ENCODE peak calls at places on chromosomes 13 and 19, in eight cellular contexts. M, I, T, C, H, Q, K and A are unnamed samples.
A peak's percentile ranks its signal among the peaks of the same experiment; 100 is the strongest.

GRCh38 chr13:64633948-64634347 is 2596.2 kb downstream of the PCDH9 start:
- DNase-seq in M (no peak), I (no peak), T (no peak), C (no peak), H (no peak), Q (peak; percentile 56), K (no peak), A (peak; percentile 46)

GRCh38 chr13:46160474-46161066 is 21.4 kb downstream of the LCP1 start:
- DNase-seq in M (no peak), I (peak; percentile 87), T (no peak), C (peak; percentile 54), H (peak; percentile 48), Q (peak; percentile 40), K (peak; percentile 57), A (peak; percentile 18)

GRCh38 chr19:50244695-50245094 is 41.3 kb downstream of the MYH14 start:
- DNase-seq in M (no peak), I (no peak), T (no peak), C (no peak), H (no peak), Q (no peak), K (no peak), A (no peak)

GRCh38 chr19:512548-513365 is 5.5 kb downstream of the TPGS1 start:
- DNase-seq in M (no peak), I (no peak), T (no peak), C (no peak), H (no peak), Q (no peak), K (peak; percentile 25), A (no peak)

GRCh38 chr13:37910790-37911189 is 41.2 kb upstream of the TRPC4 start:
- DNase-seq in M (no peak), I (no peak), T (no peak), C (no peak), H (no peak), Q (no peak), K (no peak), A (no peak)

GRCh38 chr13:43433691-43434121 is 353.1 kb downstream of the ENOX1 start:
- DNase-seq in M (no peak), I (no peak), T (no peak), C (no peak), H (no peak), Q (no peak), K (no peak), A (no peak)

GRCh38 chr13:32940601-32941000 is 75.6 kb upstream of the KL start:
- DNase-seq in M (peak; percentile 87), I (no peak), T (no peak), C (peak; percentile 56), H (no peak), Q (peak; percentile 58), K (no peak), A (peak; percentile 30)

GRCh38 chr19:34254552-34255432 is at the start of gene GARRE1:
- DNase-seq in M (peak; percentile 81), I (peak; percentile 93), T (peak; percentile 41), C (peak; percentile 24), H (no peak), Q (peak; percentile 38), K (peak; percentile 24), A (no peak)

GRCh38 chr19:7775761-7776160 is 12.7 kb downstream of the CLEC4M start:
- DNase-seq in M (no peak), I (no peak), T (no peak), C (no peak), H (no peak), Q (no peak), K (no peak), A (no peak)

GRCh38 chr13:114167445-114167844 is 11.6 kb upstream of the CFAP97D2 start:
- DNase-seq in M (no peak), I (no peak), T (no peak), C (peak; percentile 38), H (no peak), Q (peak; percentile 52), K (no peak), A (peak; percentile 39)

GRCh38 chr19:49761249-49761624 is 1.9 kb downstream of the TSKS start:
- DNase-seq in M (no peak), I (no peak), T (no peak), C (no peak), H (no peak), Q (no peak), K (no peak), A (no peak)

GRCh38 chr19:34525001-34525400 is 43.4 kb downstream of the WTIP start:
- DNase-seq in M (no peak), I (no peak), T (no peak), C (no peak), H (no peak), Q (no peak), K (no peak), A (no peak)

GRCh38 chr19:40282920-40283319 is 2.2 kb downstream of the AKT2 start:
- DNase-seq in M (no peak), I (no peak), T (no peak), C (peak; percentile 22), H (no peak), Q (peak; percentile 23), K (no peak), A (peak; percentile 9)

DNA sequence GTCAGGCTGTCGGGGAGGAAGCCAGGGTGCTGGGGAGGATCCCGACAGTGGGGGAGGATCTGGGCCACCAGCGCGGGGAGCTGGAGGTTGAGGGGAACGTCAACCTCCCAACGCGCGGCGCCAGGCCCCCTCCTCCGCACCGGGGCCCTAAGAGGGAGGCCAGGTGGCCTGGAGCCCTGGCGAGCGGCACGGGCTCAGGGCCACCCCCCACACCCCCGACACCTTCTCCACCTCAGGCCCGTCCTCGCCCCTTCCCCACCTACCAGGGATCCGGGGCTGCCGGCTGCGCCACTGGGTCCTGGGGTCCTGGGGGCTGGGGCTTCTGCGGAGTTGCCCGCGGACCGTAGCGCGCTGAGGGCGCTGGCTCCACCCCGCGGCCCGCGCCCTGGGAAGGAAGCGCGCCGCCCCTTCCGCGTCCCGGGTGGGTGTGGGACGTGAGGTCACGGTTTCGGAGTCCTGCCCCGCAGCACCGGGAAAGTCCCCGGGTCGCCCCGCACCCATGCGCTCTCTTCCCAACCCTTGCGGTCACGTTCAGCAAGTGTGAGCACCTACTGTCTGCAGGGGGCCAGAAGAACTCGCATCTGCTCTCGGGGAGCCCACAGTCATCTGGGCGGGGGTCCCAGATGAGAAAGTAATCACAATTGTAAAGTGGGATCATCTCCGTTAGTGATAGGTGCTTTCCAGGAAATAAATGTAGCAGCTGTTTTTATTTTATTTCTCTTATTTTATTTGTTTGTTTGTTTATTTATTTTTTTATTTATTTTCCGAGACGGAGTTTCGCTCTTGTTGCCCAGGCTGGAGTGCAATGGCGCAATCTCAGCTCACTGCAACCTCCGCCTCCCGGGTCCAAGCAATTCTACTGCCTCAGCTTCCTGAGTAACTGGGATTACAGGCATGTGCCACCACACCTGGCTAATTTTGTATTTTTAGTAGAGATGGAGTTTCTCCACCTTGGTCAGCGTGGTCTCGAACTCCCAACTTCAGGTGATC is at the start of gene TICAM1:
- DNase-seq in M (peak; percentile 93), I (peak; percentile 77), T (no peak), C (peak; percentile 65), H (no peak), Q (peak; percentile 60), K (peak; percentile 66), A (peak; percentile 39)
- H3K27ac ChIP-seq in M (peak within 1 kb of the TSS; percentile 89), I (peak within 1 kb of the TSS; percentile 78), T (no peak within 1 kb of the TSS), C (peak within 1 kb of the TSS; percentile 95), H (peak within 1 kb of the TSS; percentile 80), Q (peak within 1 kb of the TSS; percentile 79), K (peak within 1 kb of the TSS; percentile 72), A (peak within 1 kb of the TSS; percentile 64)

DNA sequence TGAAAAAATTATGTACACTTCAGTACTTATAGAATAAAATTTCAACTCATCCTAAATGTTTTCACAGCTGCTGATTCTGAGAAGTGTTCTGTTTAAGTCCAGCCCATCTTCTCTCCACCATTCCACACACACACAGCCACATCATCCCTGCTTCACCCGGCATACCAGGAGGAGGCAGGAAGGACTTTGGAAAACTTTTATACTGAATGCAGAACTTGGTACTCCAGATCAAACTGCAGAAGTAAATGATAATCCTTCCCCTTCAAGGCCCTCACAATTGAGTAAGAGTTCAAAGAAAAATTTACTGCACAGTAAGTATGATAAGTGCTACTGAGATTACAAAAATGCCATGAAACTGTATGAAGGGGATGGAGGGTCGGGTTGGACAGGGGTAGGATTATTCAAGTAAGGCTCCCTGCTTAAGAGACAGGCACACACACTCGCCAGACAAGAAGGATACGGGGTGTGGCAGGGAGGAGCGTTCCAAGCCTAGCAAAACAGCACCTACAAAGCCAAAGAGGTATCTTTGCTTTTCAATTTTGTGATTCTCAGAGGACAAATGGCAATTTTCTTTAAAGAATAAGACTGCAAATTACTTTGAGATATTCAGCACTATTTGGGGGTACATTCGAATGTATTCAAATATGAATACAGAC is 2.6 kb downstream of the USP12 start:
- DNase-seq in M (no peak), I (no peak), T (no peak), C (peak; percentile 39), H (no peak), Q (peak; percentile 29), K (no peak), A (no peak)
- H3K9ac ChIP-seq in M (peak overlapping the region; percentile 30), I (no peak overlapping the region), T (no peak overlapping the region), C (no peak overlapping the region), H (no peak overlapping the region), Q (no peak overlapping the region), K (peak overlapping the region; percentile 62), A (no peak overlapping the region)

GRCh38 chr19:57648336-57649003 is 15.5 kb downstream of the ZNF211 start:
- DNase-seq in M (no peak), I (no peak), T (no peak), C (no peak), H (no peak), Q (no peak), K (no peak), A (no peak)

GRCh38 chr19:57641715-57642234 is 8.8 kb downstream of the ZNF211 start:
- DNase-seq in M (no peak), I (no peak), T (no peak), C (no peak), H (no peak), Q (no peak), K (no peak), A (no peak)

GRCh38 chr19:57642396-57643046 is 9.6 kb downstream of the ZNF211 start:
- DNase-seq in M (no peak), I (no peak), T (no peak), C (no peak), H (no peak), Q (no peak), K (no peak), A (no peak)

DNA sequence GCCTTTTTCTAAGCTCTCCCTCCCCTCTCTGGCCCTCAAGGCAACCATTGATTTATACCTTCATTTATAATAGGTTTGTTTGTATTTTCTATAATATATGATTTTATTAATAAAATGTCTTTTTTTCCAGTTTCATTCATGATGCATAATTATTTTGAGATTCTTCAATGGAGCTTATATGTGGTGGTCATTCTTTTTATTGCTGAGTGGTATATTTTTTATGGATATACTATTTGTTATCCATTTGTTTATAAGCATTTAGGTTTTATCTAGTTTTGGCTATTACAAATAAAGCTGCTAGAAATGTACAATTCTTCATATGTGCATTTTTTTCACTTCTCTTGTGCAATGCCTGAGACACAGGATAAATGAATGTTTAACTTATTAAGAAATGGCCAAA is 10.8 kb downstream of the ZNF211 start:
- DNase-seq in M (no peak), I (no peak), T (no peak), C (no peak), H (no peak), Q (no peak), K (no peak), A (no peak)
- H3K9me3 ChIP-seq in M (peaks cover 23% of the 10 kb centered on the region), I (peaks cover 41% of the 10 kb centered on the region), T (no peaks in the 10 kb centered on the region), C (peaks cover 38% of the 10 kb centered on the region), H (peaks cover 24% of the 10 kb centered on the region), Q (peaks cover 10% of the 10 kb centered on the region), K (peaks cover 39% of the 10 kb centered on the region), A (peaks cover 38% of the 10 kb centered on the region)

GRCh38 chr19:16268676-16269319 is 55.8 kb upstream of the KLF2 start:
- DNase-seq in M (peak; percentile 71), I (no peak), T (no peak), C (no peak), H (no peak), Q (no peak), K (no peak), A (no peak)

GRCh38 chr19:16274466-16274865 is 50.2 kb upstream of the KLF2 start:
- DNase-seq in M (no peak), I (no peak), T (no peak), C (no peak), H (no peak), Q (no peak), K (no peak), A (no peak)

GRCh38 chr19:16273005-16273404 is 51.6 kb upstream of the KLF2 start:
- DNase-seq in M (peak; percentile 86), I (no peak), T (no peak), C (no peak), H (no peak), Q (peak; percentile 72), K (no peak), A (peak; percentile 57)
- H3K27ac ChIP-seq in M (no peak overlapping the region), I (no peak overlapping the region), T (no peak overlapping the region), C (no peak overlapping the region), H (no peak overlapping the region), Q (no peak overlapping the region), K (no peak overlapping the region), A (no peak overlapping the region)